ENCODE peak calls at places on chromosomes 16 and 17, in six cellular contexts. C, K, X, L, N and Q are unnamed samples.
A peak's percentile ranks its signal among the peaks of the same experiment; 100 is the strongest.

GRCh38 chr17:79405823-79406222 is 205.0 kb downstream of the RBFOX3 start:
- DNase-seq in K (no peak), N (no peak), L (no peak), C (no peak), X (no peak), Q (no peak)

GRCh38 chr17:30208214-30208613 is 27.3 kb downstream of the SLC6A4 start:
- DNase-seq in N (no peak), C (no peak), X (no peak), L (peak; percentile 54), K (no peak), Q (no peak)

GRCh38 chr17:39027037-39027436 is 59.8 kb upstream of the FBXO47 start:
- DNase-seq in N (no peak), L (no peak), X (no peak), K (peak; percentile 84), C (peak; percentile 35), Q (peak; percentile 72)

GRCh38 chr16:30925646-30926332 is 2.4 kb downstream of the FBXL19 start:
- DNase-seq in X (no peak), N (no peak), L (no peak), K (no peak), C (no peak), Q (no peak)

GRCh38 chr17:49694847-49695697 is 12.7 kb downstream of the SLC35B1 start:
- DNase-seq in L (no peak), C (peak; percentile 59), N (no peak), X (peak; percentile 30), K (peak; percentile 75), Q (peak; percentile 70)

GRCh38 chr16:78987676-78988075 is 612.9 kb downstream of the MAF start:
- DNase-seq in N (no peak), C (no peak), X (peak; percentile 37), K (no peak), L (no peak), Q (no peak)

GRCh38 chr17:7840875-7841274 is 6.9 kb downstream of the KDM6B start:
- DNase-seq in N (no peak), K (no peak), X (no peak), L (no peak), C (no peak), Q (no peak)

GRCh38 chr17:37047631-37048104 is 98.9 kb downstream of the AATF start:
- DNase-seq in C (peak; percentile 91), L (peak; percentile 17), N (peak; percentile 72), K (peak; percentile 96), X (peak; percentile 68), Q (peak; percentile 92)

GRCh38 chr17:45428050-45428953 is 4.4 kb downstream of the ARHGAP27 start:
- DNase-seq in C (peak; percentile 68), N (no peak), K (peak; percentile 85), X (peak; percentile 67), L (no peak), Q (peak; percentile 86)

GRCh38 chr17:51120357-51120738 is 320 bp downstream of the SPAG9 start:
- DNase-seq in C (peak; percentile 54), K (no peak), L (no peak), N (no peak), X (no peak), Q (peak; percentile 33)

GRCh38 chr16:1784977-1785845 is 2.5 kb downstream of the NUBP2 start:
- DNase-seq in N (no peak), K (no peak), L (no peak), X (no peak), C (no peak), Q (no peak)

GRCh38 chr16:84308120-84308519 is 13.4 kb downstream of the WFDC1 start:
- DNase-seq in N (no peak), X (peak; percentile 40), K (peak; percentile 88), L (no peak), C (peak; percentile 49), Q (peak; percentile 79)

GRCh38 chr16:46629331-46629843 is 8.2 kb upstream of the SHCBP1 start:
- DNase-seq in N (no peak), L (no peak), X (peak; percentile 60), K (peak; percentile 79), C (peak; percentile 65), Q (no peak)

GRCh38 chr17:14261406-14261805 is 24.7 kb upstream of the CDRT15 start:
- DNase-seq in N (no peak), L (no peak), K (no peak), X (no peak), C (no peak), Q (no peak)

GRCh38 chr17:28347261-28347891 is 10.0 kb downstream of the POLDIP2 start:
- DNase-seq in L (no peak), K (no peak), N (no peak), C (no peak), X (no peak), Q (no peak)

GRCh38 chr17:57051886-57052342 is 33.1 kb upstream of the AKAP1 start:
- DNase-seq in C (no peak), K (peak; percentile 18), N (no peak), X (no peak), L (no peak), Q (no peak)

DNA sequence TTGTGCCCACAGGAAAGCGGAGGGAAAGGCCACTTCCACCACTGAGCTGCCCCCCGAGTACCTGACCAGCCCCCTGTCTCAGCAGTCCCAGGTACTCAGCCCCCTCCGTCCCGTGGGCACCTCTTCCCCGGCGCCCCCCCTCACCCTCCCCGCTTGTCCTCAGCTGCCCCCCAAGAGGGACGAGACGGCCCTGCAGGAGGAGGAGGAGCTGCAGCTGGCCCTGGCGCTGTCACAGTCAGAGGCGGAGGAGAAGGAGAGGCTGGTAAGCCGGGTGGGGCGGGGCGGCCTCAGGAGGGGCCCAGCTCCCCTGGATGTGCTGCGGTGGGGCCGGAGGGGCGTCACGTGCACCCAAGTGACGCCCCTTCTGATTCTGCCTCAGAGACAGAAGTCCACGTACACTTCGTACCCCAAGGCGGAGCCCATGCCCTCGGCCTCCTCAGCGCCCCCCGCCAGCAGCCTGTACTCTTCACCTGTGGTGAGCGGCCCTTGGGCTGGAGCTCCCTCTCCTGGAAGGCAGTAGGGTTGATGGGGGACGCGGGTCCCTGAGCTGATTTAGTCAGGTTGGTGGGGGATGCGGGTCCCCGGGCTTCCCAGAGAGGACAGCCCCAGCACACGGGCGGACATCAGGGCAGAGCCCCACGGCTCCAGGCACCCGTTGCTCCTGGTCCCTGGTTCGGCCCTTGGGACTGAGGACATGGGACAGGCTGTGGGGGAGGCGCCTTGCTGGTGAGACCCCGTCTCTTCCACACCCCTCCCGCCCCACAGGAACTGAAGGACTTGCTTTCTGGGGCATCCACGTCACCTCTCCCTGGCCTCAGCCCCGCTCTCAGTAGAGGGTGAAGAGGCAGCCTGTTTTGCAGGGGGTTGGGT is 9.4 kb upstream of the MRPL12 start:
- DNase-seq in C (no peak), N (no peak), K (peak; percentile 69), L (no peak), X (no peak), Q (peak; percentile 67)
- TF ChIP-seq CTCF in C (peak; percentile 25), N (peak; percentile 88), K (peak; percentile 77), L (no peak), X (peak; percentile 48), Q (no peak)

DNA sequence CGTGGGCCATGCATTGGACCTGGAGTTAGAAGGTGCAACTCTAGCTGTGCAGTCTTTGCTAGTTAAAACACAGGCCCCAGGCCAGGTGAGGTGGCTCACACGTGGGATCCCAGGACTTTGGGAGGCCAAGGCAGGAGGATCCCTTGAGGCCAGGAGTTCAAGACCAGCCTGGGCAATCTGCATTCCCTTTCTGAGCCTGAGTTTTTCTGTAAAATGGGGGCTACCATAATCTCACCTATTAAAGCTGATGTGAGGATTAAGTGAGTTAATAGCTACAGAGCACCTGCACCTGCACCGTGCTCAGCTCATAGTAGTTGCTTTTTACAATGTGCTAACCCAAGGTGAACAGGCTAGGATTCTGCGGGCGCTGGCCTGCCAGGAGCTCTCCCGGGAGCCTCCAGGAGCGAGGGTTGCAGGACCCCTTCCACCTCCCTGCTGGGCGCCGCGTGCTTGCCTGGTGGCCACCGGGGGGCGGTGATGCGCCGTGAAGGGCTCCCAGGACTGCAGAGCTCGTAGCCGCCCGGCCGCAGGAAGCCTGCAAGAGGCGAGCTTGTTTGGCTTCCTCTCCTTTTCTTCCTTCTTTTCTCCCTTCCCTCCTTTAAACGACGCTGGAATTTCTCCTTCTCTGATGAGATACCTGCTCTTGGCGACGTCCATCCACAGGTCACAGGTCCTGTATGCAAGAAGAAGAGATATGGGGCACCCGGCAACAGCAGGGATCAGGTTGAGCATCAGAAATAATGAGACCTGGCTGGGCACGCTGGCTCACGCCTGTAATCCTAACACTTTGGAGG is 51.3 kb downstream of the ZFP90 start:
- DNase-seq in C (peak; percentile 62), X (peak; percentile 60), N (peak; percentile 64), K (peak; percentile 93), L (no peak), Q (peak; percentile 94)
- TF ChIP-seq CREB1 in C (no peak), X (no peak), N (no peak), K (peak; percentile 21), L (no peak), Q (no peak)

GRCh38 chr17:63621684-63622570 is at the start of gene MAP3K3:
- DNase-seq in X (peak; percentile 100), C (peak; percentile 99), N (peak; percentile 99), L (peak; percentile 99), K (peak; percentile 100), Q (peak; percentile 99)
- TF ChIP-seq CTCF in X (peak; percentile 58), C (peak; percentile 30), N (no peak), L (no peak), K (peak; percentile 27), Q (no peak)

GRCh38 chr16:85649411-85649977 is 36.4 kb downstream of the GSE1 start:
- DNase-seq in C (no peak), N (no peak), K (no peak), X (no peak), L (no peak), Q (no peak)

GRCh38 chr16:85649978-85650863 is 37.1 kb downstream of the GSE1 start:
- DNase-seq in X (no peak), L (no peak), N (no peak), C (no peak), K (no peak), Q (no peak)

GRCh38 chr16:85648070-85648714 is 35.1 kb downstream of the GSE1 start:
- DNase-seq in N (no peak), X (no peak), K (no peak), L (no peak), C (no peak), Q (no peak)

GRCh38 chr16:85646976-85647375 is 33.9 kb downstream of the GSE1 start:
- DNase-seq in C (no peak), X (no peak), N (no peak), L (no peak), K (no peak), Q (no peak)

DNA sequence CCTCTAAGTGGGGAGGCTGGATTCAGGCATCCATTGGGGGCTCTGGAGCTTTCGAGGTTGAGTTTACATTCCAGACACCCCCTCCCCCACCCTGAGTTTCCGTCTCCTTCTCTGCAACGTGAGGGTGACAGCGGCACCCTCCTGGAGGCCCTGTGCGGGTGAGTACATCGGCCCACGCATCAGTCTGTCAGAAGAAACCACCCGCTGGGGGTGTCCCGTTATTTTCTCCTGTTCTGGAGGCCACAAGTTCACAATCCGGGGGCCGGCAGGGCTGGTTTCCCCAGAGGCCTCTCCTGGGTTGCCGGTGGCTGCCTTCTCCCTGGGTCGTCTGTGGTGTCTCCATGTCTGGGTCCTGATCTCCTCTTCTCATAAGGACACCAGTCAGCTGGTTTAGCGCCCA is 35.7 kb downstream of the GSE1 start:
- DNase-seq in C (no peak), K (no peak), L (no peak), X (no peak), N (no peak), Q (no peak)
- TF ChIP-seq CREB1 in C (no peak), K (no peak), L (no peak), X (no peak), N (no peak), Q (no peak)